ENCODE peak calls at places on chromosomes 3 and 15, in nine cellular contexts. V is fibroblast of mammary gland; J is bronchial epithelial cell; I is IMR-90; C is fibroblast of lung; R is astrocyte of the cerebellum; X is psoas muscle; P is CD8-positive, alpha-beta T cell; W is breast epithelium. Q is an unnamed sample.

GRCh38 chr15:70507772-70508351 is 255.5 kb downstream of the UACA start:
- DNase-seq in V (peak; percentile 57), J (peak; percentile 98), I (peak; percentile 38), C (peak; percentile 76), R (no peak), X (no peak), P (no peak), W (no peak), Q (peak; percentile 49)

GRCh38 chr3:189303584-189303983 is 131.8 kb downstream of the TPRG1 start:
- DNase-seq in V (no peak), J (peak; percentile 45), I (no peak), C (no peak), R (no peak), X (no peak), P (no peak), W (no peak), Q (no peak)

GRCh38 chr3:140588558-140588957 is 89.3 kb upstream of the TRIM42 start:
- DNase-seq in V (no peak), J (no peak), I (no peak), C (peak; percentile 51), R (no peak), X (no peak), P (no peak), W (no peak), Q (no peak)

GRCh38 chr3:154684021-154684420 is 254.0 kb upstream of the GPR149 start:
- DNase-seq in V (no peak), J (no peak), I (no peak), C (no peak), R (no peak), X (no peak), P (no peak), W (no peak), Q (peak; percentile 30)

GRCh38 chr15:73394782-73395181 is 26.0 kb upstream of the HCN4 start:
- DNase-seq in V (no peak), J (no peak), I (no peak), C (no peak), R (no peak), X (no peak), P (no peak), W (no peak), Q (no peak)

GRCh38 chr3:10549617-10550228 is 44.3 kb upstream of the ATP2B2 start:
- DNase-seq in V (no peak), J (no peak), I (no peak), C (no peak), R (no peak), X (no peak), P (peak; percentile 37), W (peak; percentile 10), Q (no peak)

GRCh38 chr3:141243295-141243707 is 11.7 kb downstream of the PXYLP1 start:
- DNase-seq in V (peak; percentile 45), J (no peak), I (peak; percentile 36), C (peak; percentile 69), R (no peak), X (no peak), P (peak; percentile 79), W (no peak), Q (no peak)

GRCh38 chr3:9402410-9403228 is 5.2 kb downstream of the SETD5 start:
- DNase-seq in V (peak; percentile 25), J (no peak), I (peak; percentile 52), C (peak; percentile 46), R (no peak), X (no peak), P (no peak), W (no peak), Q (no peak)

GRCh38 chr15:60255390-60255789 is 142.4 kb downstream of the ANXA2 start:
- DNase-seq in V (peak; percentile 28), J (peak; percentile 98), I (no peak), C (no peak), R (no peak), X (no peak), P (no peak), W (no peak), Q (peak; percentile 68)

GRCh38 chr3:50396502-50396901 is 37.2 kb upstream of the TMEM115 start:
- DNase-seq in V (no peak), J (peak; percentile 90), I (no peak), C (no peak), R (no peak), X (no peak), P (no peak), W (no peak), Q (no peak)

GRCh38 chr15:75596703-75597345 is 17.7 kb upstream of the PTPN9 start:
- DNase-seq in V (no peak), J (no peak), I (no peak), C (no peak), R (no peak), X (no peak), P (no peak), W (no peak), Q (no peak)

GRCh38 chr3:153572654-153573053 is 410.6 kb downstream of the RAP2B start:
- DNase-seq in V (no peak), J (no peak), I (no peak), C (no peak), R (no peak), X (no peak), P (no peak), W (no peak), Q (no peak)

GRCh38 chr3:69848113-69848512 is 108.8 kb downstream of the MITF start:
- DNase-seq in V (no peak), J (no peak), I (no peak), C (peak; percentile 23), R (no peak), X (no peak), P (no peak), W (no peak), Q (no peak)

GRCh38 chr3:69855436-69856162 is 116.3 kb downstream of the MITF start:
- DNase-seq in V (peak; percentile 63), J (no peak), I (peak; percentile 64), C (peak; percentile 37), R (peak; percentile 23), X (no peak), P (no peak), W (no peak), Q (no peak)

GRCh38 chr3:69853033-69853432 is 113.8 kb downstream of the MITF start:
- DNase-seq in V (no peak), J (no peak), I (no peak), C (no peak), R (no peak), X (no peak), P (no peak), W (no peak), Q (no peak)

GRCh38 chr3:69847303-69847702 is 108.0 kb downstream of the MITF start:
- DNase-seq in V (no peak), J (no peak), I (no peak), C (no peak), R (no peak), X (no peak), P (no peak), W (no peak), Q (no peak)

GRCh38 chr3:69850849-69851248 is 111.6 kb downstream of the MITF start:
- DNase-seq in V (no peak), J (no peak), I (no peak), C (no peak), R (no peak), X (no peak), P (no peak), W (no peak), Q (no peak)
- H3K4me3 ChIP-seq in V (no peak overlapping the region), J (no peak overlapping the region), I (no peak overlapping the region), C (no peak overlapping the region), R (no peak overlapping the region), X (no peak overlapping the region), P (no peak overlapping the region), W (no peak overlapping the region), Q (no peak overlapping the region)

DNA sequence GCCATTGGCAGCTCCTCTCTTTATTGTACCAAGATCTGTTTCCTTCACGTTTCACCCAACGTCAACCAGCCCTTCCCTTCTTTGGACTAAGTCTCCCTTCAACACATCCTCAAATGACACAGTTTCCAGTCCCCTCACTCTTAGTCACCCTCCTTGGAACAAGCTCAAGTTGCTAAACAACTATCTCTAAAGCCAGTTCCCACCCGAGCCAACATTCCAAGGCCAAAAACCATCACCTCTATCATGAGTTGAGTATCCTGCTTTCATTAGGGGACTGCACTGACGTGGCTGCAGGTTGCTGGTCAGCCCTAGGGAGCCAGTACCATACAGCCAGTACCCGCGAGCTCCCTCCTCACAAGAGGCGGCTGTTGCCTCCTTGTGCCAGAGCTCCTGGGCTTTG is 73.8 kb downstream of the LIPC start:
- DNase-seq in V (peak; percentile 44), J (peak; percentile 17), I (peak; percentile 39), C (peak; percentile 37), R (no peak), X (no peak), P (no peak), W (no peak), Q (no peak)
- TF ChIP-seq CTCF in V (no peak), J (no peak), I (no peak), C (no peak), R (no peak), X (no peak), P (no peak), W (no peak), Q (no peak)

GRCh38 chr3:168544097-168544957 is 448.6 kb upstream of the GOLIM4 start:
- DNase-seq in V (peak; percentile 2), J (peak; percentile 24), I (peak; percentile 6), C (peak; percentile 2), R (no peak), X (no peak), P (no peak), W (no peak), Q (no peak)

GRCh38 chr3:168539909-168540308 is 444.2 kb upstream of the GOLIM4 start:
- DNase-seq in V (no peak), J (peak; percentile 39), I (peak; percentile 23), C (peak; percentile 28), R (no peak), X (no peak), P (no peak), W (no peak), Q (no peak)

GRCh38 chr3:168546707-168547106 is 451.0 kb upstream of the GOLIM4 start:
- DNase-seq in V (no peak), J (no peak), I (no peak), C (peak; percentile 5), R (no peak), X (no peak), P (no peak), W (no peak), Q (no peak)

GRCh38 chr3:168540726-168541125 is 445.0 kb upstream of the GOLIM4 start:
- DNase-seq in V (no peak), J (no peak), I (no peak), C (no peak), R (no peak), X (no peak), P (no peak), W (no peak), Q (no peak)

DNA sequence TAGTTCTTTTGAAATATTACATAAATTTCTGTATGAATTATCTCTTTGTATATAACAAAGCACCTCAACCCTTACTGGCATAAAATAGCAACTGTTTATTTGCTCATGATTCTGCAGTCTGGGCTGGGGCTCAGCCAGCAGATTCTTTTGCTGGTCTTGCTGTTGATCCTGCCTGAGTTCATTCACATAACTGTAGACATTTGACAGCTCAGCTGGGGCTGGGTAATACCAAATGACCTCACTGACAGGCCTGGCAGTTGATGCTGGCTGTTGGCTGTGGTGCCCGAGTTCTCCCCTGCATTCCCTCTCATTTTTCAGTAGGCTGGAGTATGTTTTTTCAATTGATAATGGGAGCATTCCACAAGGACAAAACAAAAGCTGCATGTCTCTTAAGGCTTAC is 449.9 kb upstream of the GOLIM4 start:
- DNase-seq in V (no peak), J (no peak), I (peak; percentile 33), C (peak; percentile 60), R (peak; percentile 8), X (no peak), P (no peak), W (no peak), Q (no peak)
- H3K4me3 ChIP-seq in V (no peak overlapping the region), J (no peak overlapping the region), I (no peak overlapping the region), C (no peak overlapping the region), R (no peak overlapping the region), X (no peak overlapping the region), P (no peak overlapping the region), W (no peak overlapping the region), Q (no peak overlapping the region)

GRCh38 chr15:32651229-32651837 is 9.8 kb downstream of the SCG5 start:
- DNase-seq in V (peak; percentile 73), J (peak; percentile 69), I (peak; percentile 73), C (peak; percentile 55), R (no peak), X (peak; percentile 27), P (peak; percentile 54), W (no peak), Q (peak; percentile 72)
- TF ChIP-seq CTCF in V (peak; percentile 95), J (peak; percentile 97), I (peak; percentile 92), C (peak; percentile 97), R (peak; percentile 98), X (peak; percentile 77), P (peak; percentile 71), W (peak; percentile 60), Q (peak; percentile 96)

Q was measured in GM12865.